ENCODE peak calls at places on chromosomes 2 and 18, in five cellular contexts. One of them, this sample, is unnamed. For H3K9me3, the result is how much of the 10 kb centered on the place peaks cover.

GRCh38 chr2:59339121-59339836 is 1098.2 kb upstream of the FANCL start:
- DNase-seq in GM12878: no peak
- DNase-seq in fibroblast of lung: no peak
- DNase-seq in A549: no peak
- DNase-seq in HCT116: no peak
- DNase-seq in this sample: no peak

GRCh38 chr18:8505036-8505435 is 104.2 kb upstream of the RAB12 start:
- DNase-seq in GM12878: no peak
- DNase-seq in fibroblast of lung: no peak
- DNase-seq in A549: no peak
- DNase-seq in HCT116: no peak
- DNase-seq in this sample: no peak

GRCh38 chr2:71276311-71277158 is 49.6 kb upstream of the PAIP2B start:
- DNase-seq in GM12878: peak
- DNase-seq in fibroblast of lung: peak
- DNase-seq in A549: peak
- DNase-seq in HCT116: peak
- DNase-seq in this sample: peak

GRCh38 chr18:8812631-8813030 is 107.3 kb downstream of the MTCL1 start:
- DNase-seq in GM12878: no peak
- DNase-seq in fibroblast of lung: peak
- DNase-seq in A549: no peak
- DNase-seq in HCT116: no peak
- DNase-seq in this sample: peak

GRCh38 chr18:824179-824578 is 12.1 kb upstream of the YES1 start:
- DNase-seq in GM12878: no peak
- DNase-seq in fibroblast of lung: no peak
- DNase-seq in A549: no peak
- DNase-seq in HCT116: no peak
- DNase-seq in this sample: no peak

GRCh38 chr2:134087371-134087921 is 166.4 kb upstream of the MGAT5 start:
- DNase-seq in GM12878: no peak
- DNase-seq in fibroblast of lung: peak
- DNase-seq in A549: no peak
- DNase-seq in HCT116: no peak
- DNase-seq in this sample: peak

GRCh38 chr2:196702641-196703040 is 63.1 kb downstream of the CCDC150 start:
- DNase-seq in GM12878: no peak
- DNase-seq in fibroblast of lung: peak
- DNase-seq in A549: no peak
- DNase-seq in HCT116: no peak
- DNase-seq in this sample: peak

GRCh38 chr2:12948963-12949353 is 232.2 kb downstream of the TRIB2 start:
- DNase-seq in GM12878: no peak
- DNase-seq in fibroblast of lung: no peak
- DNase-seq in A549: no peak
- DNase-seq in HCT116: no peak
- DNase-seq in this sample: no peak

GRCh38 chr2:191291471-191291870 is 46.3 kb downstream of the MYO1B start:
- DNase-seq in GM12878: no peak
- DNase-seq in fibroblast of lung: no peak
- DNase-seq in A549: no peak
- DNase-seq in HCT116: no peak
- DNase-seq in this sample: no peak

GRCh38 chr2:88824951-88825350 is 133.5 kb downstream of the RPIA start:
- DNase-seq in GM12878: no peak
- DNase-seq in fibroblast of lung: no peak
- DNase-seq in A549: no peak
- DNase-seq in HCT116: no peak
- DNase-seq in this sample: no peak

GRCh38 chr2:76667764-76668163 is 854.4 kb downstream of the LRRTM4 start:
- DNase-seq in GM12878: no peak
- DNase-seq in fibroblast of lung: no peak
- DNase-seq in A549: no peak
- DNase-seq in HCT116: no peak
- DNase-seq in this sample: no peak

GRCh38 chr2:222671259-222672067 is at the start of gene MOGAT1:
- DNase-seq in GM12878: no peak
- DNase-seq in fibroblast of lung: peak
- DNase-seq in A549: peak
- DNase-seq in HCT116: no peak
- DNase-seq in this sample: no peak

GRCh38 chr2:109715302-109715937 is 78.7 kb upstream of the RGPD5 start:
- DNase-seq in GM12878: no peak
- DNase-seq in fibroblast of lung: peak
- DNase-seq in A549: no peak
- DNase-seq in HCT116: no peak
- DNase-seq in this sample: no peak

GRCh38 chr18:75141166-75141565 is 67.8 kb downstream of the PTGR3 start:
- DNase-seq in GM12878: no peak
- DNase-seq in fibroblast of lung: no peak
- DNase-seq in A549: no peak
- DNase-seq in HCT116: no peak
- DNase-seq in this sample: no peak

GRCh38 chr2:221494556-221494955 is 77.5 kb downstream of the EPHA4 start:
- DNase-seq in GM12878: no peak
- DNase-seq in fibroblast of lung: peak
- DNase-seq in A549: no peak
- DNase-seq in HCT116: peak
- DNase-seq in this sample: peak

GRCh38 chr2:33588246-33588645 is 10.9 kb downstream of the FAM98A start:
- DNase-seq in GM12878: no peak
- DNase-seq in fibroblast of lung: no peak
- DNase-seq in A549: no peak
- DNase-seq in HCT116: no peak
- DNase-seq in this sample: peak

GRCh38 chr2:109545828-109546713 is 67.7 kb downstream of the SEPTIN10 start:
- DNase-seq in GM12878: peak
- DNase-seq in fibroblast of lung: peak
- DNase-seq in A549: peak
- DNase-seq in HCT116: peak
- DNase-seq in this sample: peak

GRCh38 chr18:76958692-76959341 is 136.5 kb downstream of the ZNF236 start:
- DNase-seq in GM12878: no peak
- DNase-seq in fibroblast of lung: no peak
- DNase-seq in A549: no peak
- DNase-seq in HCT116: no peak
- DNase-seq in this sample: no peak

GRCh38 chr2:141498561-141498960 is 632.3 kb downstream of the LRP1B start:
- DNase-seq in GM12878: no peak
- DNase-seq in fibroblast of lung: peak
- DNase-seq in A549: no peak
- DNase-seq in HCT116: no peak
- DNase-seq in this sample: peak

GRCh38 chr18:49666045-49666444 is 104.2 kb downstream of the LIPG start:
- DNase-seq in GM12878: no peak
- DNase-seq in fibroblast of lung: peak
- DNase-seq in A549: no peak
- DNase-seq in HCT116: no peak
- DNase-seq in this sample: peak

GRCh38 chr2:225008179-225008829 is 34.0 kb downstream of the DOCK10 start:
- DNase-seq in GM12878: no peak
- DNase-seq in fibroblast of lung: no peak
- DNase-seq in A549: no peak
- DNase-seq in HCT116: no peak
- DNase-seq in this sample: no peak
- H3K4me3 ChIP-seq in GM12878: no peak
- H3K4me3 ChIP-seq in fibroblast of lung: no peak
- H3K4me3 ChIP-seq in A549: no peak
- H3K4me3 ChIP-seq in HCT116: no peak
- H3K4me3 ChIP-seq in this sample: no peak

DNA sequence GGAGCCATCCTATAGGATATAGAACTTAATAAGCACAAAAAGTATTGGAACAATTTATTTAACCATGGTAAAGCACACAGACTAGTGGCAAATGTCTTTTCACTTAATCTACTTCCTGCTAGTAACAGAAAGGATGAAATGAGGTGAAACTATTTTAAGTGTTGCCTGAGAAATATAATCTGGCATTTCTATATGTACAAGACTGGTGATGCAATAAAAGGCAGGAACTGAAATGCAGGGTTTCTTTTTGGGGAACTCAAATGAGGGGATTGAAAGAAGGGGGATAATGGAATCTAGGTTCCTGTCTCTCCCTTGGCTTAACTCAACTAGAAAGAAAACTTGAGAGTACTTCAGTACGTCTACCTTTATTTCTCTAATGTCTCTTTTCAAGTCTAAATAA is 122.3 kb downstream of the MEMO1 start:
- DNase-seq in GM12878: no peak
- DNase-seq in fibroblast of lung: no peak
- DNase-seq in A549: no peak
- DNase-seq in HCT116: no peak
- DNase-seq in this sample: no peak
- H3K4me2 ChIP-seq in GM12878: peak
- H3K4me2 ChIP-seq in fibroblast of lung: no peak
- H3K4me2 ChIP-seq in A549: no peak
- H3K4me2 ChIP-seq in HCT116: no peak
- H3K4me2 ChIP-seq in this sample: no peak

GRCh38 chr2:29783696-29784095 is 137.7 kb downstream of the ALK start:
- DNase-seq in GM12878: no peak
- DNase-seq in fibroblast of lung: no peak
- DNase-seq in A549: no peak
- DNase-seq in HCT116: no peak
- DNase-seq in this sample: no peak
- H3K9me3 ChIP-seq in GM12878: under half
- H3K9me3 ChIP-seq in fibroblast of lung: under half
- H3K9me3 ChIP-seq in A549: under half
- H3K9me3 ChIP-seq in HCT116: under half
- H3K9me3 ChIP-seq in this sample: under half

GRCh38 chr2:47896450-47896968 is 9.8 kb downstream of the FBXO11 start:
- DNase-seq in GM12878: no peak
- DNase-seq in fibroblast of lung: no peak
- DNase-seq in A549: no peak
- DNase-seq in HCT116: no peak
- DNase-seq in this sample: no peak
- H3K4me3 ChIP-seq in GM12878: peak
- H3K4me3 ChIP-seq in fibroblast of lung: no peak
- H3K4me3 ChIP-seq in A549: no peak
- H3K4me3 ChIP-seq in HCT116: no peak
- H3K4me3 ChIP-seq in this sample: no peak

DNA sequence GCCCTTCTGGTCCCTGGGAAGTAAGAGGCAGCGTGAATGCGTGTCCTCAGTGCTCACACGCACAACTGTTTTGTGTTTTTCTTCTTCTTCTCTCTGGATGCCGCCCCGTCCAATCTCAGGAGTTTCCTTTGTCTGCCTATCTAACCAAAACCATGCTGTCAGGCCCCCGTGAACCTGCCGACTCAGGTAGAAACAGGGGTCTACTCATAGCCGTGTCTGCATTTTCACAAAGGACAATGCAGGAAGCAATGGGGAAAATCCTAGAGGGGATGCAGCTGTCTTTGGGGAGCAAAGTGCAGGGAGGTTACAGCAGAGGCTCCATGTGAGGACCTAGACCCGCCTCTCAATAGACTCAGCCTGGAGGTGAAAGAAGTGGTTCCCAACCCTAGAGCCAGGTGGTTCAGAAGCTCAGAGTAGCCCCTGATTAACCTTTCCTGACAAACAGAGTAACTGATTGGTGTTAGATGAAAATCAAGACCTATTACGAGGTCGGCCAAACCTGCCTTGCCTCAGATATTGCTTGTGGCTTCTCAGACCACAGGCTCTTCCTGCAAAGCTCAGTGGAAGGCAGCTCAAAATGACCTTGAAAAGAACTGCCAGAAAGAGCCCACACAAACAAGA is 49.3 kb downstream of the CD226 start:
- DNase-seq in GM12878: no peak
- DNase-seq in fibroblast of lung: peak
- DNase-seq in A549: no peak
- DNase-seq in HCT116: no peak
- DNase-seq in this sample: peak
- H3K4me2 ChIP-seq in GM12878: peak
- H3K4me2 ChIP-seq in fibroblast of lung: no peak
- H3K4me2 ChIP-seq in A549: no peak
- H3K4me2 ChIP-seq in HCT116: no peak
- H3K4me2 ChIP-seq in this sample: no peak

DNA sequence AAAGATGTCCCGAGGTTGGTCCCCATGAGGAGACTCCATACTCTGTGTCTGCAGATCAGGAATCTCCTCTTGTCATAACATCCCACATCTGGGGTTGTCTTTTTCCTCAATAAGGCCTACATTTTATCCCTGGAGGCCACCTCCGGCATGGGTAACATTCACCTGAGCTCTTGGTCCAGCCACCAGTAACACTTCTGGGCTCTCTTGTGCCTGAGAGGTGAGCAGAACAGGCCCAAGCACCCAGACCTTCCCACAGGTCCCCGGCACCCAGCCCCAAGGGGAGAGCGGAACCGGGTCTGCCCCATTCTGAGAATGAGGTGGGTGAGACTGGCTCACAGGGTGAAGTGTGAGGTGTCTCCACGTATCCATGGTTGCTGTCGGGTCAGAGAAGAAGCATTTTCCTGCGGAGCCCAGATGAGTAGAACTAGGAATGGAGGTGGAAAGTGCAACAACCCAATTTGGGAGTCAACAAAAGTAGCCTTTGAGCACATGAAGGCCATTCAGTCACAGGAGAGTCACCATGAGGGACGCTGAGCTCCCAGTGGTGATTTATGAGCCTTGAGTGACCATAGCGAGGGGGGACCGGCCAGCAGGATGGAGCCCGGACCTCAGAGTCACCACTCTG is 496.7 kb upstream of the MYT1L start:
- DNase-seq in GM12878: no peak
- DNase-seq in fibroblast of lung: no peak
- DNase-seq in A549: no peak
- DNase-seq in HCT116: no peak
- DNase-seq in this sample: no peak
- H3K9me3 ChIP-seq in GM12878: under half
- H3K9me3 ChIP-seq in fibroblast of lung: under half
- H3K9me3 ChIP-seq in A549: under half
- H3K9me3 ChIP-seq in HCT116: under half
- H3K9me3 ChIP-seq in this sample: under half

DNA sequence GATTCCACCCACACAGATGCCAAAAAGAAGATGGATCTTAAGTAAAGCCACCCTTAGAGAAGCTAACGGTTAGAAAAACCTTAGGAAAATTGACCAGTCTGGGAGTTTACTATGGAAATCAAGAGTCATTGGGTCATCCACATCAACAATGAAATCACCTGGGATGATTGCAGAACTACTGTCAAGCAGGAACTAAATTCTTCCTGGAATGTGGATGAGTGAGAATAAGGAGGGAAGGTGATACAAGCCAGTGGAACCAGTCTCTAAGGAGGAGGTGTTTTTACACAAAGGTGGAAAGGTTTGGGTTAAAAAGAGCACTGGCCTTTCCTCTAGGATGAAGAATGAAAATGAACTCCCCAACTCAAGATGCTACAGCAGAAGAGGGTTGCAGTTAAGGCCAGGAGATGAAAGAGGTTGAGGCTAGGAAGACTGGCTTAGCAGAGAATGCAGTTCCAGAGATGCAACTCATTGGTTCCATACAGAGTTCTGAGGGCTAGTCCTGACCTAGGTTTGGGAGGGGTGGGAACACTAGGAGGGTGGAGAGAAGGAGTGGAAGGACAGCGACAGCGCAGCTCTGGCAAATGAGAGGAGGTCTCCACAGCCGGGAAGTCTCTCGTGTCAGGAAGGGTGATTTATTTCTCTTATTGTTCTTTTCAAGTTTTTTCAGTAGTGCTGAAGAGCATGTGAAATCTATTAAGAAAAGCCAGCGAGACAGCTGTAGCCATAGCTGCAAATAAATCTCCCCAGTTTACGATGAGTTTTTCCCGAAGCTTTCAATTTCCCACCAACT is 27.7 kb upstream of the KDM3A start:
- DNase-seq in GM12878: no peak
- DNase-seq in fibroblast of lung: no peak
- DNase-seq in A549: no peak
- DNase-seq in HCT116: no peak
- DNase-seq in this sample: no peak
- H3K4me3 ChIP-seq in GM12878: no peak
- H3K4me3 ChIP-seq in fibroblast of lung: no peak
- H3K4me3 ChIP-seq in A549: no peak
- H3K4me3 ChIP-seq in HCT116: no peak
- H3K4me3 ChIP-seq in this sample: no peak

GRCh38 chr2:74516650-74517049 is 2.4 kb downstream of the TLX2 start:
- DNase-seq in GM12878: no peak
- DNase-seq in fibroblast of lung: no peak
- DNase-seq in A549: no peak
- DNase-seq in HCT116: no peak
- DNase-seq in this sample: no peak
- H3K4me2 ChIP-seq in GM12878: peak
- H3K4me2 ChIP-seq in fibroblast of lung: no peak
- H3K4me2 ChIP-seq in A549: no peak
- H3K4me2 ChIP-seq in HCT116: no peak
- H3K4me2 ChIP-seq in this sample: peak